ENCODE peak calls at places on chromosomes 4 and X, in eight cellular contexts. One of them, this sample, is unnamed.

GRCh38 chrX:48613502-48614160 is 16.3 kb downstream of the WDR13 start:
- DNase-seq in astrocyte of the spinal cord: no peak
- DNase-seq in small intestine: no peak
- DNase-seq in PC-9: no peak
- DNase-seq in amniotic epithelial cell: no peak
- DNase-seq in HCEC 1CT: peak
- DNase-seq in NCI-H774: no peak
- DNase-seq in MG63: no peak
- DNase-seq in this sample: no peak

GRCh38 chrX:111875881-111876280 is at the start of gene TRPC5OS:
- DNase-seq in astrocyte of the spinal cord: no peak
- DNase-seq in small intestine: no peak
- DNase-seq in PC-9: no peak
- DNase-seq in amniotic epithelial cell: no peak
- DNase-seq in HCEC 1CT: no peak
- DNase-seq in NCI-H774: no peak
- DNase-seq in MG63: no peak
- DNase-seq in this sample: no peak

GRCh38 chr4:56990109-56990508 is 11.4 kb downstream of the POLR2B start:
- DNase-seq in astrocyte of the spinal cord: peak
- DNase-seq in small intestine: no peak
- DNase-seq in PC-9: no peak
- DNase-seq in amniotic epithelial cell: peak
- DNase-seq in HCEC 1CT: peak
- DNase-seq in NCI-H774: no peak
- DNase-seq in MG63: no peak
- DNase-seq in this sample: no peak

GRCh38 chrX:16778545-16778944 is 7.7 kb upstream of the TXLNG start:
- DNase-seq in astrocyte of the spinal cord: no peak
- DNase-seq in small intestine: no peak
- DNase-seq in PC-9: no peak
- DNase-seq in amniotic epithelial cell: no peak
- DNase-seq in HCEC 1CT: no peak
- DNase-seq in NCI-H774: no peak
- DNase-seq in MG63: no peak
- DNase-seq in this sample: no peak

GRCh38 chrX:7316280-7316679 is 168.3 kb upstream of the PUDP start:
- DNase-seq in astrocyte of the spinal cord: no peak
- DNase-seq in small intestine: no peak
- DNase-seq in PC-9: no peak
- DNase-seq in amniotic epithelial cell: no peak
- DNase-seq in HCEC 1CT: peak
- DNase-seq in NCI-H774: no peak
- DNase-seq in MG63: no peak
- DNase-seq in this sample: no peak

GRCh38 chrX:148049441-148049840 is 68.3 kb downstream of the FMR1NB start:
- DNase-seq in astrocyte of the spinal cord: peak
- DNase-seq in small intestine: peak
- DNase-seq in PC-9: no peak
- DNase-seq in amniotic epithelial cell: peak
- DNase-seq in HCEC 1CT: no peak
- DNase-seq in NCI-H774: peak
- DNase-seq in MG63: no peak
- DNase-seq in this sample: no peak

GRCh38 chr4:152780267-152780811 is 585 bp downstream of the ARFIP1 start:
- DNase-seq in astrocyte of the spinal cord: no peak
- DNase-seq in small intestine: no peak
- DNase-seq in PC-9: no peak
- DNase-seq in amniotic epithelial cell: no peak
- DNase-seq in HCEC 1CT: peak
- DNase-seq in NCI-H774: no peak
- DNase-seq in MG63: peak
- DNase-seq in this sample: peak

GRCh38 chrX:19674041-19674769 is 158.9 kb upstream of the MAP3K15 start:
- DNase-seq in astrocyte of the spinal cord: no peak
- DNase-seq in small intestine: no peak
- DNase-seq in PC-9: no peak
- DNase-seq in amniotic epithelial cell: no peak
- DNase-seq in HCEC 1CT: no peak
- DNase-seq in NCI-H774: no peak
- DNase-seq in MG63: no peak
- DNase-seq in this sample: no peak

GRCh38 chr4:137905930-137906329 is 336.2 kb downstream of the SLC7A11 start:
- DNase-seq in astrocyte of the spinal cord: peak
- DNase-seq in small intestine: no peak
- DNase-seq in PC-9: no peak
- DNase-seq in amniotic epithelial cell: peak
- DNase-seq in HCEC 1CT: no peak
- DNase-seq in NCI-H774: no peak
- DNase-seq in MG63: no peak
- DNase-seq in this sample: no peak

GRCh38 chr4:126777649-126778048 is 855.1 kb upstream of the INTU start:
- DNase-seq in astrocyte of the spinal cord: peak
- DNase-seq in small intestine: no peak
- DNase-seq in PC-9: no peak
- DNase-seq in amniotic epithelial cell: peak
- DNase-seq in HCEC 1CT: peak
- DNase-seq in NCI-H774: no peak
- DNase-seq in MG63: no peak
- DNase-seq in this sample: peak

GRCh38 chr4:117447925-117448324 is 362.5 kb upstream of the TRAM1L1 start:
- DNase-seq in astrocyte of the spinal cord: no peak
- DNase-seq in small intestine: peak
- DNase-seq in PC-9: no peak
- DNase-seq in amniotic epithelial cell: no peak
- DNase-seq in HCEC 1CT: no peak
- DNase-seq in NCI-H774: no peak
- DNase-seq in MG63: no peak
- DNase-seq in this sample: no peak